ENCODE peak calls at places on chromosomes 5 and 9, in four cellular contexts. G is naive thymus-derived CD4-positive, alpha-beta T cell; L is heart left ventricle; Q is adipocyte. S is an unnamed sample. For H3K4me1 and H3K27me3, the result is how much of the 10 kb centered on the place peaks cover.

GRCh38 chr9:129761901-129762359 is 9.1 kb upstream of the PTGES start:
- DNase-seq in L (no peak), Q (peak), G (no peak), S (no peak)

GRCh38 chr5:73278693-73279092 is 105.7 kb downstream of the TMEM174 start:
- DNase-seq in G (no peak), L (no peak), Q (no peak), S (no peak)

GRCh38 chr9:2818486-2819121 is 25.3 kb downstream of the PUM3 start:
- DNase-seq in G (no peak), Q (no peak), L (no peak), S (no peak)

GRCh38 chr9:18826248-18826647 is 206.8 kb downstream of the SAXO1 start:
- DNase-seq in Q (no peak), L (no peak), G (no peak), S (no peak)

GRCh38 chr9:76586555-76587314 is 127.8 kb downstream of the GCNT1 start:
- DNase-seq in G (no peak), Q (no peak), L (no peak), S (no peak)

GRCh38 chr5:126354857-126355731 is 68.1 kb upstream of the GRAMD2B start:
- DNase-seq in G (no peak), Q (no peak), L (no peak), S (no peak)

GRCh38 chr9:89887286-89887685 is 282.5 kb downstream of the GADD45G start:
- DNase-seq in Q (no peak), G (no peak), L (no peak), S (no peak)

GRCh38 chr5:80136751-80137272 is 101.7 kb downstream of the THBS4 start:
- DNase-seq in Q (no peak), G (no peak), L (no peak), S (no peak)

GRCh38 chr5:96883871-96884270 is 7.6 kb downstream of the ERAP2 start:
- DNase-seq in L (no peak), Q (no peak), G (no peak), S (no peak)

GRCh38 chr9:76886318-76886717 is 19.6 kb downstream of the PRUNE2 start:
- DNase-seq in Q (no peak), G (no peak), L (no peak), S (no peak)

GRCh38 chr9:94817291-94818195 is 91.0 kb downstream of the AOPEP start:
- DNase-seq in Q (no peak), L (no peak), G (no peak), S (no peak)

GRCh38 chr9:128121924-128122808 is 5.4 kb downstream of the PTGES2 start:
- DNase-seq in Q (no peak), L (peak), G (no peak), S (no peak)

GRCh38 chr9:33942471-33943083 is 106.1 kb downstream of the UBAP2 start:
- DNase-seq in Q (peak), G (no peak), L (no peak), S (no peak)

GRCh38 chr5:63959177-63959982 is 2.9 kb downstream of the HTR1A start:
- DNase-seq in L (no peak), Q (no peak), G (no peak), S (no peak)

GRCh38 chr5:922745-923472 is 30.2 kb downstream of the TRIP13 start:
- DNase-seq in L (no peak), G (no peak), Q (no peak), S (no peak)

GRCh38 chr9:134633362-134634142 is 8.1 kb upstream of the COL5A1 start:
- DNase-seq in G (no peak), Q (no peak), L (no peak), S (no peak)

GRCh38 chr9:3032898-3033297 is 189.0 kb upstream of the PUM3 start:
- DNase-seq in Q (no peak), L (no peak), G (no peak), S (no peak)

GRCh38 chr9:72383978-72384709 is 19.1 kb upstream of the ZFAND5 start:
- DNase-seq in Q (peak), L (no peak), G (no peak), S (no peak)

GRCh38 chr5:132272341-132273210 is 15.1 kb downstream of the PDLIM4 start:
- DNase-seq in G (peak), L (no peak), Q (peak), S (peak)

GRCh38 chr5:150066901-150067396 is 19.4 kb downstream of the CSF1R start:
- DNase-seq in L (no peak), G (no peak), Q (peak), S (no peak)

GRCh38 chr5:91742504-91742903 is 359.4 kb upstream of the ARRDC3 start:
- DNase-seq in L (no peak), Q (no peak), G (no peak), S (no peak)

GRCh38 chr5:59358497-59358896 is 535.0 kb downstream of the PDE4D start:
- DNase-seq in L (peak), G (no peak), Q (no peak), S (no peak)

GRCh38 chr5:112183103-112183634 is 235.9 kb downstream of the EPB41L4A start:
- DNase-seq in Q (no peak), L (no peak), G (no peak), S (peak)

GRCh38 chr5:1874820-1875219 is 7.9 kb downstream of the IRX4 start:
- DNase-seq in G (no peak), Q (peak), L (no peak), S (peak)

GRCh38 chr5:64165500-64166200 is at the start of gene RNF180:
- DNase-seq in Q (peak), G (no peak), L (peak), S (no peak)

GRCh38 chr9:89603629-89604462 is 966 bp upstream of the GADD45G start:
- DNase-seq in Q (peak), G (peak), L (peak), S (peak)

GRCh38 chr9:75148551-75148950 is 60.2 kb downstream of the OSTF1 start:
- DNase-seq in L (no peak), Q (peak), G (no peak), S (no peak)

GRCh38 chr9:75150512-75150911 is 62.2 kb downstream of the OSTF1 start:
- DNase-seq in G (no peak), Q (no peak), L (no peak), S (no peak)

GRCh38 chr9:75147638-75148037 is 59.3 kb downstream of the OSTF1 start:
- DNase-seq in Q (peak), L (no peak), G (no peak), S (no peak)

GRCh38 chr9:75152416-75152815 is 64.1 kb downstream of the OSTF1 start:
- DNase-seq in Q (no peak), G (no peak), L (no peak), S (no peak)

DNA sequence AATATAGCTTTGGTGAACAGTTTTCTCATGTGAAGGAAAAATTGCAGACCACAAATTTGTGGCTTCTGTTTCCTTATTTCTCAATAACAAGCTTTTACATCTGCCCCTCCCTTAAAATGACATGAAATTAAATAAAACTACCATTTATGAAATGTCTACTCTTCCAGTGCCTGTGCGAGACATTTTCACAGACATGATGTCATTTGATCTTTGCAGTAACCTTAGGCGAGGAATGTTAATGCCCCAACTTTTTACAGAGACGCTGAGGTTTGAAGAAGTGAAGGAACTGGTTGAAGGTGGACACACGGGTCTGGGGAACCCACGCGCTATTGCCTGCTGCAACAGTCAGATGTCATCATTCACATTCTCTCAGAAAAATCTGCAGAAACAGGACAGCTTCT is 61.5 kb downstream of the OSTF1 start:
- DNase-seq in G (no peak), L (peak), Q (peak), S (no peak)
- H3K4me1 ChIP-seq in G (half or more), L (under half), Q (under half), S (under half)

GRCh38 chr5:35031276-35031675 is 16.5 kb downstream of the AGXT2 start:
- DNase-seq in Q (no peak), L (no peak), G (no peak), S (no peak)

GRCh38 chr5:35026941-35027340 is 20.8 kb downstream of the AGXT2 start:
- DNase-seq in G (no peak), Q (no peak), L (no peak), S (no peak)

GRCh38 chr5:35030426-35030825 is 17.3 kb downstream of the AGXT2 start:
- DNase-seq in L (no peak), G (no peak), Q (no peak), S (no peak)

GRCh38 chr5:35026280-35026840 is 21.4 kb downstream of the AGXT2 start:
- DNase-seq in Q (no peak), G (no peak), L (no peak), S (no peak)

DNA sequence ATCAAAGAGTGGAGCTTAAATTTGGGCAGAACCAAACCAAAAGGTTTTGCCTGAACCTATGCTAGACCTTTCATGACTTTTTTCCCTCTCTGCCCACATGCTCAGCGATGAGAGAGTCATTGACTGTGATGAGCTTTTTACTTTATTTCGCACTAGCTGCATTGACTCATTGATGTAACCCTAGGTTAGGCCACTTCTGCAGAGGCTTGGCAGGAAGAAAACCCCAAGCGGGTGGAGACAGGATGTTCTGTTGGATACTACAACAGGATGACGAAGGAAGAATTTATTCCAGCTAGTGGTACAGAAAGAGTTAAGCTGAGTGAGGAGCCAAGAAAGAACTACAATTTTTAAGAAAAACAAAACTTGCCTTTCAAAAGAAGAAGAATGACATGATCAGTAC is 18.4 kb downstream of the AGXT2 start:
- DNase-seq in Q (no peak), L (no peak), G (no peak), S (no peak)
- H3K27me3 ChIP-seq in Q (under half), L (under half), G (under half), S (under half)

DNA sequence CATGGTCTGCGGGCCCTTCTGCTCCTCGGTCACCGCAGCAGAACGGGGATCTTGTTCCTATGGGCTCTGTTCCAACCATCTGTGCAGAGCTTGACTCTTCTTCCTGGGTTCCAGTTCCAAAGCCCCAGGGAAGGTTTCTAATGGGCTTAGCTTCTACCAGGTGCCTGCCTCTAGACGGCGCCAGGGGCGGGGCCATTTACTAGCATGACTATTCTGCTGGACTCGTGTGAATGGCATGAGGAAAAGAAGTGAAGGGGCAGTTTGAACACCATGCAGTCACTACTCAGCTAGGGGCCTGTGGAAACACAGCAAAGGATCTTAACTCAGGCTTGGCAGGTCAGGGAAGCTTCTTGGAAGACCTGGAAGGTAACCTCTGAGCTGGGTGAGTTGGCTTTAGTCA is 124.0 kb downstream of the FGF18 start:
- DNase-seq in Q (no peak), L (no peak), G (no peak), S (no peak)
- H3K4me3 ChIP-seq in Q (no peak), L (no peak), G (no peak), S (no peak)

GRCh38 chr9:136551401-136552116 is 5.7 kb upstream of the NOTCH1 start:
- DNase-seq in Q (peak), L (peak), G (no peak), S (no peak)
- H3K4me1 ChIP-seq in Q (under half), L (under half), G (under half), S (under half)

GRCh38 chr9:132167192-132167591 is 5.3 kb downstream of the NTNG2 start:
- DNase-seq in L (no peak), Q (no peak), G (no peak), S (no peak)
- H3K27me3 ChIP-seq in L (under half), Q (half or more), G (under half), S (under half)

S was measured in HAP-1.